ENCODE peak calls at places on chromosomes 4 and X, in eight cellular contexts. One of them, this sample, is unnamed.

GRCh38 chr4:128461300-128462103 is 173.9 kb upstream of the PGRMC2 start:
- DNase-seq in RKO: peak; percentile 52
- DNase-seq in HCEC 1CT: peak; percentile 67
- DNase-seq in globus pallidus: no peak
- DNase-seq in H9: no peak
- DNase-seq in stimulated activated CD4-positive, alpha-beta T cell treated with anti-CD3 and anti-CD28 coated beads, TNF-alpha, amount 100 ng/mL, for 4 hours: no peak
- DNase-seq in M059J: peak; percentile 91
- DNase-seq in uterus: peak; percentile 29
- DNase-seq in this sample: no peak

GRCh38 chrX:122567911-122568310 is 616.2 kb upstream of the GRIA3 start:
- DNase-seq in RKO: no peak
- DNase-seq in HCEC 1CT: no peak
- DNase-seq in globus pallidus: no peak
- DNase-seq in H9: no peak
- DNase-seq in stimulated activated CD4-positive, alpha-beta T cell treated with anti-CD3 and anti-CD28 coated beads, TNF-alpha, amount 100 ng/mL, for 4 hours: no peak
- DNase-seq in M059J: no peak
- DNase-seq in uterus: no peak
- DNase-seq in this sample: no peak

GRCh38 chr4:52840531-52841350 is 21.4 kb upstream of the RASL11B start:
- DNase-seq in RKO: no peak
- DNase-seq in HCEC 1CT: no peak
- DNase-seq in globus pallidus: no peak
- DNase-seq in H9: no peak
- DNase-seq in stimulated activated CD4-positive, alpha-beta T cell treated with anti-CD3 and anti-CD28 coated beads, TNF-alpha, amount 100 ng/mL, for 4 hours: no peak
- DNase-seq in M059J: no peak
- DNase-seq in uterus: no peak
- DNase-seq in this sample: no peak

GRCh38 chr4:42237451-42237850 is 85.0 kb upstream of the BEND4 start:
- DNase-seq in RKO: no peak
- DNase-seq in HCEC 1CT: no peak
- DNase-seq in globus pallidus: no peak
- DNase-seq in H9: no peak
- DNase-seq in stimulated activated CD4-positive, alpha-beta T cell treated with anti-CD3 and anti-CD28 coated beads, TNF-alpha, amount 100 ng/mL, for 4 hours: no peak
- DNase-seq in M059J: no peak
- DNase-seq in uterus: no peak
- DNase-seq in this sample: no peak

GRCh38 chr4:37073226-37073840 is 171.2 kb upstream of the NWD2 start:
- DNase-seq in RKO: peak; percentile 9
- DNase-seq in HCEC 1CT: no peak
- DNase-seq in globus pallidus: no peak
- DNase-seq in H9: no peak
- DNase-seq in stimulated activated CD4-positive, alpha-beta T cell treated with anti-CD3 and anti-CD28 coated beads, TNF-alpha, amount 100 ng/mL, for 4 hours: no peak
- DNase-seq in M059J: peak; percentile 72
- DNase-seq in uterus: no peak
- DNase-seq in this sample: no peak

GRCh38 chr4:158046345-158046744 is 126.5 kb downstream of the GASK1B start:
- DNase-seq in RKO: no peak
- DNase-seq in HCEC 1CT: no peak
- DNase-seq in globus pallidus: no peak
- DNase-seq in H9: no peak
- DNase-seq in stimulated activated CD4-positive, alpha-beta T cell treated with anti-CD3 and anti-CD28 coated beads, TNF-alpha, amount 100 ng/mL, for 4 hours: no peak
- DNase-seq in M059J: no peak
- DNase-seq in uterus: no peak
- DNase-seq in this sample: no peak

GRCh38 chr4:54233697-54234496 is 4.8 kb downstream of the PDGFRA start:
- DNase-seq in RKO: peak; percentile 78
- DNase-seq in HCEC 1CT: peak; percentile 66
- DNase-seq in globus pallidus: peak; percentile 66
- DNase-seq in H9: peak; percentile 73
- DNase-seq in stimulated activated CD4-positive, alpha-beta T cell treated with anti-CD3 and anti-CD28 coated beads, TNF-alpha, amount 100 ng/mL, for 4 hours: peak; percentile 36
- DNase-seq in M059J: peak; percentile 69
- DNase-seq in uterus: peak; percentile 82
- DNase-seq in this sample: peak; percentile 42

GRCh38 chr4:122674371-122674770 is 53.5 kb upstream of the IL21 start:
- DNase-seq in RKO: no peak
- DNase-seq in HCEC 1CT: no peak
- DNase-seq in globus pallidus: no peak
- DNase-seq in H9: no peak
- DNase-seq in stimulated activated CD4-positive, alpha-beta T cell treated with anti-CD3 and anti-CD28 coated beads, TNF-alpha, amount 100 ng/mL, for 4 hours: no peak
- DNase-seq in M059J: no peak
- DNase-seq in uterus: no peak
- DNase-seq in this sample: no peak

GRCh38 chr4:79255793-79256192 is 70.1 kb downstream of the NAA11 start:
- DNase-seq in RKO: no peak
- DNase-seq in HCEC 1CT: no peak
- DNase-seq in globus pallidus: no peak
- DNase-seq in H9: peak; percentile 67
- DNase-seq in stimulated activated CD4-positive, alpha-beta T cell treated with anti-CD3 and anti-CD28 coated beads, TNF-alpha, amount 100 ng/mL, for 4 hours: no peak
- DNase-seq in M059J: no peak
- DNase-seq in uterus: no peak
- DNase-seq in this sample: no peak

GRCh38 chrX:28491322-28491721 is 95.9 kb upstream of the IL1RAPL1 start:
- DNase-seq in RKO: no peak
- DNase-seq in HCEC 1CT: no peak
- DNase-seq in globus pallidus: no peak
- DNase-seq in H9: no peak
- DNase-seq in stimulated activated CD4-positive, alpha-beta T cell treated with anti-CD3 and anti-CD28 coated beads, TNF-alpha, amount 100 ng/mL, for 4 hours: no peak
- DNase-seq in M059J: no peak
- DNase-seq in uterus: no peak
- DNase-seq in this sample: no peak

GRCh38 chr4:123478859-123479345 is 82.3 kb downstream of the SPRY1 start:
- DNase-seq in RKO: no peak
- DNase-seq in HCEC 1CT: no peak
- DNase-seq in globus pallidus: no peak
- DNase-seq in H9: no peak
- DNase-seq in stimulated activated CD4-positive, alpha-beta T cell treated with anti-CD3 and anti-CD28 coated beads, TNF-alpha, amount 100 ng/mL, for 4 hours: no peak
- DNase-seq in M059J: peak; percentile 60
- DNase-seq in uterus: no peak
- DNase-seq in this sample: no peak

GRCh38 chrX:24676403-24677024 is 17.2 kb upstream of the POLA1 start:
- DNase-seq in RKO: peak; percentile 25
- DNase-seq in HCEC 1CT: no peak
- DNase-seq in globus pallidus: no peak
- DNase-seq in H9: no peak
- DNase-seq in stimulated activated CD4-positive, alpha-beta T cell treated with anti-CD3 and anti-CD28 coated beads, TNF-alpha, amount 100 ng/mL, for 4 hours: no peak
- DNase-seq in M059J: no peak
- DNase-seq in uterus: no peak
- DNase-seq in this sample: no peak

GRCh38 chr4:5638976-5639375 is 69.4 kb downstream of the EVC2 start:
- DNase-seq in RKO: no peak
- DNase-seq in HCEC 1CT: peak; percentile 56
- DNase-seq in globus pallidus: no peak
- DNase-seq in H9: no peak
- DNase-seq in stimulated activated CD4-positive, alpha-beta T cell treated with anti-CD3 and anti-CD28 coated beads, TNF-alpha, amount 100 ng/mL, for 4 hours: no peak
- DNase-seq in M059J: peak; percentile 48
- DNase-seq in uterus: no peak
- DNase-seq in this sample: no peak

GRCh38 chrX:134624046-134624430 is 34.2 kb downstream of the PLAC1 start:
- DNase-seq in RKO: no peak
- DNase-seq in HCEC 1CT: no peak
- DNase-seq in globus pallidus: no peak
- DNase-seq in H9: no peak
- DNase-seq in stimulated activated CD4-positive, alpha-beta T cell treated with anti-CD3 and anti-CD28 coated beads, TNF-alpha, amount 100 ng/mL, for 4 hours: no peak
- DNase-seq in M059J: peak; percentile 32
- DNase-seq in uterus: no peak
- DNase-seq in this sample: no peak

GRCh38 chr4:11456441-11456840 is 27.7 kb upstream of the HS3ST1 start:
- DNase-seq in RKO: no peak
- DNase-seq in HCEC 1CT: no peak
- DNase-seq in globus pallidus: no peak
- DNase-seq in H9: no peak
- DNase-seq in stimulated activated CD4-positive, alpha-beta T cell treated with anti-CD3 and anti-CD28 coated beads, TNF-alpha, amount 100 ng/mL, for 4 hours: no peak
- DNase-seq in M059J: no peak
- DNase-seq in uterus: no peak
- DNase-seq in this sample: no peak

GRCh38 chr4:149972407-149972806 is 105.8 kb upstream of the DCLK2 start:
- DNase-seq in RKO: no peak
- DNase-seq in HCEC 1CT: no peak
- DNase-seq in globus pallidus: no peak
- DNase-seq in H9: no peak
- DNase-seq in stimulated activated CD4-positive, alpha-beta T cell treated with anti-CD3 and anti-CD28 coated beads, TNF-alpha, amount 100 ng/mL, for 4 hours: no peak
- DNase-seq in M059J: no peak
- DNase-seq in uterus: no peak
- DNase-seq in this sample: no peak

GRCh38 chr4:5470318-5470889 is 238.0 kb downstream of the EVC2 start:
- DNase-seq in RKO: no peak
- DNase-seq in HCEC 1CT: no peak
- DNase-seq in globus pallidus: no peak
- DNase-seq in H9: no peak
- DNase-seq in stimulated activated CD4-positive, alpha-beta T cell treated with anti-CD3 and anti-CD28 coated beads, TNF-alpha, amount 100 ng/mL, for 4 hours: no peak
- DNase-seq in M059J: no peak
- DNase-seq in uterus: no peak
- DNase-seq in this sample: no peak

GRCh38 chrX:70433848-70434351 is 10.7 kb upstream of the DLG3 start:
- DNase-seq in RKO: peak; percentile 78
- DNase-seq in HCEC 1CT: peak; percentile 33
- DNase-seq in globus pallidus: peak; percentile 57
- DNase-seq in H9: peak; percentile 84
- DNase-seq in stimulated activated CD4-positive, alpha-beta T cell treated with anti-CD3 and anti-CD28 coated beads, TNF-alpha, amount 100 ng/mL, for 4 hours: peak; percentile 54
- DNase-seq in M059J: peak; percentile 75
- DNase-seq in uterus: peak; percentile 56
- DNase-seq in this sample: peak; percentile 33

GRCh38 chr4:103499094-103499493 is 220.7 kb downstream of the TACR3 start:
- DNase-seq in RKO: peak; percentile 3
- DNase-seq in HCEC 1CT: peak; percentile 14
- DNase-seq in globus pallidus: no peak
- DNase-seq in H9: no peak
- DNase-seq in stimulated activated CD4-positive, alpha-beta T cell treated with anti-CD3 and anti-CD28 coated beads, TNF-alpha, amount 100 ng/mL, for 4 hours: no peak
- DNase-seq in M059J: no peak
- DNase-seq in uterus: no peak
- DNase-seq in this sample: no peak

GRCh38 chr4:39514888-39515401 is 12.3 kb downstream of the UGDH start:
- DNase-seq in RKO: no peak
- DNase-seq in HCEC 1CT: peak; percentile 46
- DNase-seq in globus pallidus: no peak
- DNase-seq in H9: no peak
- DNase-seq in stimulated activated CD4-positive, alpha-beta T cell treated with anti-CD3 and anti-CD28 coated beads, TNF-alpha, amount 100 ng/mL, for 4 hours: no peak
- DNase-seq in M059J: peak; percentile 27
- DNase-seq in uterus: no peak
- DNase-seq in this sample: no peak

GRCh38 chrX:11886745-11887144 is 128.7 kb downstream of the MSL3 start:
- DNase-seq in RKO: peak; percentile 1
- DNase-seq in HCEC 1CT: peak; percentile 30
- DNase-seq in globus pallidus: no peak
- DNase-seq in H9: no peak
- DNase-seq in stimulated activated CD4-positive, alpha-beta T cell treated with anti-CD3 and anti-CD28 coated beads, TNF-alpha, amount 100 ng/mL, for 4 hours: no peak
- DNase-seq in M059J: peak; percentile 81
- DNase-seq in uterus: no peak
- DNase-seq in this sample: no peak

GRCh38 chr4:181858746-181859145 is 384.5 kb upstream of the TENM3 start:
- DNase-seq in RKO: no peak
- DNase-seq in HCEC 1CT: no peak
- DNase-seq in globus pallidus: no peak
- DNase-seq in H9: no peak
- DNase-seq in stimulated activated CD4-positive, alpha-beta T cell treated with anti-CD3 and anti-CD28 coated beads, TNF-alpha, amount 100 ng/mL, for 4 hours: no peak
- DNase-seq in M059J: no peak
- DNase-seq in uterus: no peak
- DNase-seq in this sample: no peak

This sample was measured in activated CD4-positive, CD25-positive, alpha-beta regulatory T cell.